ENCODE peak calls at places on chromosome 5, in nine cellular contexts. H is body of pancreas, X is PC-3, Q is left ventricle myocardium inferior, U is psoas muscle, S is AG04450, P is HCT116, T is WERI-Rb-1, L is pancreas. O is an unnamed sample.

GRCh38 chr5:39523821-39524220 is 99.0 kb upstream of the DAB2 start:
- DNase-seq in U (no peak), H (no peak), Q (no peak), X (no peak), S (no peak), L (no peak), T (no peak), P (no peak), O (no peak)

GRCh38 chr5:157983906-157984551 is 125.1 kb upstream of the CLINT1 start:
- DNase-seq in X (no peak), L (no peak), P (no peak), H (no peak), Q (peak), T (no peak), U (no peak), S (no peak), O (no peak)

GRCh38 chr5:132777209-132778069 is at the start of gene SEPTIN8:
- DNase-seq in X (peak), P (no peak), Q (peak), S (no peak), L (peak), H (peak), U (peak), T (peak), O (no peak)

GRCh38 chr5:142296914-142297417 is 27.9 kb downstream of the SPRY4 start:
- DNase-seq in U (no peak), X (peak), S (peak), T (no peak), Q (peak), H (no peak), P (no peak), L (no peak), O (no peak)

GRCh38 chr5:14413331-14413750 is 168.3 kb upstream of the OTULINL start:
- DNase-seq in T (no peak), X (no peak), U (no peak), Q (no peak), S (no peak), H (no peak), P (no peak), L (no peak), O (peak)

GRCh38 chr5:171102877-171103610 is 206.0 kb upstream of the TLX3 start:
- DNase-seq in Q (no peak), S (no peak), H (no peak), L (no peak), T (no peak), X (no peak), P (no peak), U (no peak), O (no peak)

GRCh38 chr5:77707786-77708185 is 68.4 kb downstream of the TBCA start:
- DNase-seq in H (no peak), X (no peak), S (no peak), Q (no peak), U (no peak), L (no peak), P (no peak), T (no peak), O (no peak)

GRCh38 chr5:93156566-93156965 is 424.5 kb downstream of the NR2F1-AS1 start:
- DNase-seq in U (no peak), S (no peak), Q (no peak), L (no peak), T (no peak), H (no peak), P (no peak), X (no peak), O (no peak)

GRCh38 chr5:124740991-124741583 is 5.4 kb downstream of the ZNF608 start:
- DNase-seq in S (no peak), H (no peak), P (no peak), T (no peak), Q (no peak), X (peak), L (no peak), U (no peak), O (no peak)

GRCh38 chr5:73314395-73315195 is 134.0 kb downstream of the FOXD1 start:
- DNase-seq in X (peak), T (no peak), Q (no peak), S (no peak), U (no peak), P (no peak), H (no peak), L (no peak), O (no peak)

GRCh38 chr5:16740476-16740875 is 123.7 kb upstream of the RETREG1 start:
- DNase-seq in Q (no peak), S (no peak), H (no peak), U (no peak), P (no peak), X (no peak), L (no peak), T (no peak), O (no peak)

GRCh38 chr5:138773215-138773614 is 20.0 kb downstream of the CTNNA1 start:
- DNase-seq in S (no peak), T (no peak), P (no peak), H (no peak), U (no peak), X (no peak), Q (no peak), L (no peak), O (no peak)

GRCh38 chr5:151115272-151115905 is 34.6 kb upstream of the TNIP1 start:
- DNase-seq in U (peak), P (peak), S (no peak), H (peak), X (peak), L (peak), Q (peak), T (peak), O (peak)

DNA sequence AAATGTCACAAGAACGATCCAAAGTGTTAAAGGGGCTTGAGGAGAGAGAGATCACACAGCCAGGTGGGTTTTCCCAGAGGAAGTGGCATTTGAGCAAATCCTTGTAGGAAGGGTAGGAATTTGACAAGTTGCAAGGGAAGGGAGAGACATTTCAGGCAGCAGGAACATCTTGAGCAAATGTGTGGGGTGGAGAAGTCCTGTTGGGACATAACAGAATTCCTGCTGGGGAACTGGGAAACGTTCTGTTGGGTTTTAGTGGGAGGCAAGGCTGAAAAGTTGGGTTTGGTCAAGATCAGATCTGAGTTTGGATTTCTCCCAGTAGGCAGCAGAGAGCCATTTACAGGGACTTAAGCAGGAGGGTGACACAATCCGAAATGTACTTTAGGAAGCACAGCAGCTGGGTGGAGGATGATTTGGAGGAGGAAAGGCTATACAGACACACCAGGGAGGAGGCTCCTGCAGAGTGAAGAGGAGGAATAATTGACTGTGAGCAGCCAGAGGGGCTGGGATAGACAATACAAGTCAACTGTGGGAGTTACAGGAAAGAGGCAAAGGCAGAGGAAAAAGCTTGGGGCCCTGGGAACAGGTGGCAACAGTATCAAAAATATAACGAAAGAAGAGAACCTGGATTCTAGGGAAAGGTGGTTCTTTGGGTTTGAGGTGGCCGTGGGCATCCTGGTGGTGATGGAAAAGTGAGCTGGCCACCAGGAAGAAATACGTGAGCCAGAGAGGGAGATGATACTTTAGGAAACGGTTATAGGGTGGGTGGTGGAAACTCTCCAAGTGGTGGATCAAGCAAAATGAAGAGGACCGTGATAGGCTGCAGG is 3.1 kb upstream of the ZSWIM6 start:
- DNase-seq in Q (no peak), X (no peak), P (no peak), H (no peak), S (no peak), T (no peak), L (no peak), U (no peak), O (no peak)
- TF ChIP-seq CTCF in Q (no peak), X (no peak), P (no peak), H (no peak), S (no peak), T (no peak), L (no peak), U (no peak), O (no peak)

GRCh38 chr5:147439253-147439652 is 70.6 kb downstream of the DPYSL3 start:
- DNase-seq in X (no peak), Q (no peak), U (no peak), T (no peak), L (no peak), P (no peak), S (no peak), H (no peak), O (no peak)

GRCh38 chr5:147441191-147441695 is 68.6 kb downstream of the DPYSL3 start:
- DNase-seq in T (peak), P (no peak), U (no peak), L (no peak), S (no peak), H (no peak), X (no peak), Q (no peak), O (no peak)

GRCh38 chr5:147436596-147436995 is 73.3 kb downstream of the DPYSL3 start:
- DNase-seq in P (no peak), L (no peak), T (no peak), X (no peak), S (no peak), U (no peak), H (no peak), Q (no peak), O (no peak)

GRCh38 chr5:147434049-147434448 is 75.8 kb downstream of the DPYSL3 start:
- DNase-seq in T (no peak), H (no peak), S (no peak), X (no peak), L (no peak), Q (no peak), P (no peak), U (no peak), O (no peak)

DNA sequence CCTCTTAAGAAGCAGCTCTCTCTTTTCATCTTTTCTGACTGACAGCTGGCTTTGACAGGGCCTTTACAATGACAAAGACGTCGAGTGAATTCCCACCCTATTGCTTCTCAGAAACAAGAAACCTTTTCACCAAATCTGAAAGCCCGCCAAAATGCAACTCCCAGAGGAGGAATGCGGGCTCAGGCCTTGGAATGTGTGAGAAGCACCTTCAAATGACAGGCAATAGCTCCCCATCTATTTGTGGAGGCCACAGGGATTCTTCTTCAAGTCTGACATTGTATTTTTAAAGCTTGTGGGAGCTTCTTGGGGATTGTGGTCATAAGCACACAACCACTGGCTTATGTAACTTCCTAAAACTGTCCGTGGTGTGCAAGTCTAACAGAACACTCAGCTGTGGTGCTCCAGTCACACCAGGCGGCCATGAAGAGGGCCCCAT is 72.7 kb downstream of the DPYSL3 start:
- DNase-seq in U (no peak), S (no peak), Q (no peak), H (no peak), X (no peak), T (no peak), L (no peak), P (no peak), O (no peak)
- H3K27ac ChIP-seq in U (no peak), S (no peak), Q (no peak), H (no peak), X (no peak), T (no peak), L (no peak), P (no peak), O (no peak)

GRCh38 chr5:40904994-40905306 is 4.3 kb upstream of the C7 start:
- DNase-seq in X (no peak), S (no peak), Q (no peak), T (no peak), U (no peak), P (no peak), H (no peak), L (no peak), O (no peak)
- TF ChIP-seq CTCF in X (peak), S (no peak), Q (no peak), T (no peak), U (no peak), P (no peak), H (no peak), L (no peak), O (no peak)

GRCh38 chr5:160270704-160271103 is 41.4 kb downstream of the FABP6 start:
- DNase-seq in H (no peak), Q (no peak), P (no peak), X (no peak), T (no peak), L (no peak), S (no peak), U (no peak), O (no peak)

GRCh38 chr5:160272889-160273288 is 39.5 kb downstream of the CCNJL start:
- DNase-seq in U (no peak), H (no peak), X (no peak), Q (no peak), S (no peak), L (no peak), T (no peak), P (no peak), O (no peak)

GRCh38 chr5:160271396-160271795 is 41.0 kb downstream of the CCNJL start:
- DNase-seq in Q (no peak), T (peak), P (no peak), U (no peak), H (no peak), S (no peak), X (no peak), L (no peak), O (no peak)

GRCh38 chr5:160274483-160274931 is 37.9 kb downstream of the CCNJL start:
- DNase-seq in Q (no peak), U (no peak), S (no peak), L (no peak), T (no peak), P (no peak), X (no peak), H (no peak), O (no peak)

GRCh38 chr5:160272041-160272663 is 40.2 kb downstream of the CCNJL start:
- DNase-seq in L (no peak), T (no peak), S (no peak), P (no peak), X (no peak), H (no peak), U (no peak), Q (no peak), O (no peak)
- H3K27ac ChIP-seq in L (no peak), T (no peak), S (no peak), P (no peak), X (no peak), H (no peak), U (no peak), Q (peak), O (no peak)

DNA sequence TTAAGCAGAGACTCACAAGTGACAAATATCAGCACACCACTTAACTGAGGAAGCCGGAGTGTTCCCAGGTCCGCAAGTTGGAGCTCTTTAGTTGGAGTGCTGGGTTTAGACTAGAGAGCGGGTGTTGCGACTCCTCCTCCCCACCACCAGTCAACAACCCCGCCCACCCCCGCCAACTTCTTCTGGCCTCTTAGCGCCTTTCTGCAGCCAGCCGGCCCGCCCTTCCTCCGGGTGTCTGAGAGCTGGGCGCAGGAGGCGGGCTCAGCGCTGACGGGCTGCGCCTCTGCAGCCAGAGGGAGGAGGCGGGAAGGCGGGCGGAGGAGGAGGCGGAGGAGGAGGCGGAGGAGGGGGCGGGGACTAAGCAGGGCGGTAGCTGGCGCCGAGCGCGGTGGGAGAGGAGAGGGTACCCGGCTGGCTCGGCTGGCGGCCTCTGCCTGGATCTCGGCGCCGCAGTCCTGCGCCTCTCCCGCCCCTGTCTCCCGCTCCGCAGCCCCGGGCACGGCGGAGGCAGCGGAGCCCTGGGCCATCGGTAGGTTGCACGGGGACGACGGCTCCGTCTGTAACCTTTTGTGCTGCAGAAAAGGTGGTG is at the start of gene MACIR:
- DNase-seq in L (peak), S (peak), H (peak), P (peak), T (peak), Q (peak), X (peak), U (peak), O (peak)
- TF ChIP-seq CTCF in L (no peak), S (no peak), H (no peak), P (no peak), T (no peak), Q (peak), X (peak), U (no peak), O (no peak)